ENCODE peak calls at places on chromosomes 1 and 21, in four cellular contexts. One of them, this sample, is unnamed.

GRCh38 chr21:30580132-30580531 is 10.1 kb downstream of the KRTAP22-2 start:
- DNase-seq in naive thymus-derived CD4-positive, alpha-beta T cell: no peak
- DNase-seq in lung: no peak
- DNase-seq in right lobe of liver: no peak
- DNase-seq in this sample: no peak

GRCh38 chr21:25563399-25564116 is 43.7 kb downstream of the MRPL39 start:
- DNase-seq in right lobe of liver: no peak
- DNase-seq in lung: no peak
- DNase-seq in naive thymus-derived CD4-positive, alpha-beta T cell: no peak
- DNase-seq in this sample: peak; percentile 19

GRCh38 chr1:16978589-16979474 is 1.6 kb downstream of the MFAP2 start:
- DNase-seq in lung: no peak
- DNase-seq in naive thymus-derived CD4-positive, alpha-beta T cell: no peak
- DNase-seq in right lobe of liver: no peak
- DNase-seq in this sample: no peak

GRCh38 chr1:58430355-58431335 is 115.9 kb downstream of the OMA1 start:
- DNase-seq in lung: no peak
- DNase-seq in right lobe of liver: no peak
- DNase-seq in naive thymus-derived CD4-positive, alpha-beta T cell: no peak
- DNase-seq in this sample: no peak

GRCh38 chr1:98107256-98107655 is 186.4 kb upstream of the DPYD start:
- DNase-seq in lung: no peak
- DNase-seq in naive thymus-derived CD4-positive, alpha-beta T cell: no peak
- DNase-seq in right lobe of liver: no peak
- DNase-seq in this sample: no peak

GRCh38 chr1:19037659-19038058 is 81.2 kb upstream of the IFFO2 start:
- DNase-seq in right lobe of liver: no peak
- DNase-seq in lung: no peak
- DNase-seq in naive thymus-derived CD4-positive, alpha-beta T cell: no peak
- DNase-seq in this sample: no peak

GRCh38 chr1:202644219-202645096 is 65.8 kb downstream of the SYT2 start:
- DNase-seq in right lobe of liver: no peak
- DNase-seq in lung: no peak
- DNase-seq in naive thymus-derived CD4-positive, alpha-beta T cell: no peak
- DNase-seq in this sample: no peak

GRCh38 chr1:18927654-18928272 is 25.4 kb upstream of the ALDH4A1 start:
- DNase-seq in naive thymus-derived CD4-positive, alpha-beta T cell: peak; percentile 63
- DNase-seq in lung: no peak
- DNase-seq in right lobe of liver: no peak
- DNase-seq in this sample: peak; percentile 33

GRCh38 chr1:109229531-109230127 is 15.9 kb downstream of the SARS1 start:
- DNase-seq in lung: no peak
- DNase-seq in naive thymus-derived CD4-positive, alpha-beta T cell: no peak
- DNase-seq in right lobe of liver: no peak
- DNase-seq in this sample: no peak

GRCh38 chr1:197811769-197812168 is 36.5 kb upstream of the DENND1B start:
- DNase-seq in right lobe of liver: no peak
- DNase-seq in lung: no peak
- DNase-seq in naive thymus-derived CD4-positive, alpha-beta T cell: no peak
- DNase-seq in this sample: no peak

GRCh38 chr21:26041441-26042180 is 129.0 kb downstream of the APP start:
- DNase-seq in lung: no peak
- DNase-seq in naive thymus-derived CD4-positive, alpha-beta T cell: no peak
- DNase-seq in right lobe of liver: no peak
- DNase-seq in this sample: no peak

GRCh38 chr1:188709146-188709545 is 1768.5 kb downstream of the BRINP3 start:
- DNase-seq in right lobe of liver: no peak
- DNase-seq in lung: no peak
- DNase-seq in naive thymus-derived CD4-positive, alpha-beta T cell: no peak
- DNase-seq in this sample: no peak

GRCh38 chr1:202237052-202237451 is 43.5 kb downstream of the LGR6 start:
- DNase-seq in right lobe of liver: peak; percentile 44
- DNase-seq in lung: no peak
- DNase-seq in naive thymus-derived CD4-positive, alpha-beta T cell: no peak
- DNase-seq in this sample: peak; percentile 34

GRCh38 chr1:200478945-200479558 is 69.2 kb upstream of the ZNF281 start:
- DNase-seq in lung: no peak
- DNase-seq in naive thymus-derived CD4-positive, alpha-beta T cell: no peak
- DNase-seq in right lobe of liver: no peak
- DNase-seq in this sample: peak; percentile 66

GRCh38 chr1:87757700-87758099 is 429.0 kb downstream of the LMO4 start:
- DNase-seq in lung: no peak
- DNase-seq in right lobe of liver: no peak
- DNase-seq in naive thymus-derived CD4-positive, alpha-beta T cell: no peak
- DNase-seq in this sample: no peak

GRCh38 chr1:113812661-113813135 is 422 bp upstream of the RSBN1 start:
- DNase-seq in right lobe of liver: no peak
- DNase-seq in naive thymus-derived CD4-positive, alpha-beta T cell: no peak
- DNase-seq in lung: no peak
- DNase-seq in this sample: no peak

GRCh38 chr21:15759469-15759868 is 29.7 kb downstream of the USP25 start:
- DNase-seq in naive thymus-derived CD4-positive, alpha-beta T cell: no peak
- DNase-seq in right lobe of liver: no peak
- DNase-seq in lung: no peak
- DNase-seq in this sample: no peak

GRCh38 chr1:68955424-68955823 is 458.5 kb upstream of the DEPDC1 start:
- DNase-seq in right lobe of liver: no peak
- DNase-seq in naive thymus-derived CD4-positive, alpha-beta T cell: no peak
- DNase-seq in lung: no peak
- DNase-seq in this sample: no peak

GRCh38 chr1:206693029-206693428 is 8.3 kb downstream of the MAPKAPK2 start:
- DNase-seq in right lobe of liver: peak; percentile 78
- DNase-seq in naive thymus-derived CD4-positive, alpha-beta T cell: no peak
- DNase-seq in lung: no peak
- DNase-seq in this sample: no peak

GRCh38 chr1:210394281-210394798 is 65.6 kb downstream of the HHAT start:
- DNase-seq in right lobe of liver: no peak
- DNase-seq in lung: no peak
- DNase-seq in naive thymus-derived CD4-positive, alpha-beta T cell: no peak
- DNase-seq in this sample: peak; percentile 4

DNA sequence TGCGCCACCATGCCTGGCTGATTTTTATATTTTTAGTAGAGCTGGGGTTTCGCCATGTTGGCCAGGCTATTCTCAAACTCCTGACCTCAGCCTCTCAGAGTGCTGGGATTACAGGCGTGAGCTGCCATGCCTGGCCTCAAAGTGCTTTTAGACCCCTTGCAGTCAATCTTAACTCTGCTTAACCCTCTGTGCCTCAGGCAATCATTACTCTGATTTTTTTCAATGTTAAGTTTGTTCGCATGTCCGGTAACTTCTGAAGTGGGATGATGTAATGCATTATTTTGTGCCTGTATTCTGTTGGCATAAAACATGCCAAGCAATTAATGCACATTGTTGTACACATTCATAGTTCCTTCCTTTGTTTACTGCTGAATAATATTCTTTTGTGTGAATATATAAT is 18.6 kb downstream of the SMG7 start:
- DNase-seq in lung: no peak
- DNase-seq in right lobe of liver: no peak
- DNase-seq in naive thymus-derived CD4-positive, alpha-beta T cell: no peak
- DNase-seq in this sample: no peak
- H3K27ac ChIP-seq in lung: no peak overlapping the region
- H3K27ac ChIP-seq in right lobe of liver: no peak overlapping the region
- H3K27ac ChIP-seq in naive thymus-derived CD4-positive, alpha-beta T cell: no peak overlapping the region
- H3K27ac ChIP-seq in this sample: no peak overlapping the region

GRCh38 chr1:94269921-94270320 is 32.5 kb upstream of the ARHGAP29 start:
- DNase-seq in lung: no peak
- DNase-seq in naive thymus-derived CD4-positive, alpha-beta T cell: no peak
- DNase-seq in right lobe of liver: no peak
- DNase-seq in this sample: no peak

GRCh38 chr1:94271373-94271772 is 34.0 kb upstream of the ARHGAP29 start:
- DNase-seq in lung: no peak
- DNase-seq in right lobe of liver: no peak
- DNase-seq in naive thymus-derived CD4-positive, alpha-beta T cell: no peak
- DNase-seq in this sample: no peak

GRCh38 chr1:94272388-94272787 is 35.0 kb upstream of the ARHGAP29 start:
- DNase-seq in lung: no peak
- DNase-seq in naive thymus-derived CD4-positive, alpha-beta T cell: no peak
- DNase-seq in right lobe of liver: no peak
- DNase-seq in this sample: no peak

GRCh38 chr1:94273111-94273510 is 35.7 kb upstream of the ARHGAP29 start:
- DNase-seq in naive thymus-derived CD4-positive, alpha-beta T cell: no peak
- DNase-seq in right lobe of liver: no peak
- DNase-seq in lung: no peak
- DNase-seq in this sample: no peak

GRCh38 chr1:94270801-94271203 is 33.4 kb upstream of the ARHGAP29 start:
- DNase-seq in naive thymus-derived CD4-positive, alpha-beta T cell: no peak
- DNase-seq in right lobe of liver: no peak
- DNase-seq in lung: no peak
- DNase-seq in this sample: no peak
- H3K27ac ChIP-seq in naive thymus-derived CD4-positive, alpha-beta T cell: no peak overlapping the region
- H3K27ac ChIP-seq in right lobe of liver: no peak overlapping the region
- H3K27ac ChIP-seq in lung: no peak overlapping the region
- H3K27ac ChIP-seq in this sample: no peak overlapping the region

DNA sequence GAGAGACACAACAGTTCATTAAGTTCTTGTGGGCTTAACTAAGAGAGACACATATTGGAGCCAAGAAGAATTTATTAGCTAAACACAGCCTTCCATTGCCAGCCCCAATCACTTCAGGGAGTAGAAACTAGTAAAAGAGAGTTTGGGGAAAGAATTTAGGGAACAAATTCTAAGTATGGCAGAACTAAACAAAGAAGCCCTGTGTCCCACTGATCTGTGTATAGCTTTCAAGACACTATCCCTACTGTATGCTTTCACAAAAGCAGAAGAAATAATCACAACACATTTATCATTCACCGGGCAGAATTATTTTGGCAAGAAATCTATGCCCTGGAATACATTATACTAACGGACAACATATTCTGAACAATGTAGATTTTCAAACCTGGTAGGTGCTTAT is 87.2 kb upstream of the KAZN start:
- DNase-seq in right lobe of liver: no peak
- DNase-seq in lung: no peak
- DNase-seq in naive thymus-derived CD4-positive, alpha-beta T cell: no peak
- DNase-seq in this sample: no peak
- H3K27ac ChIP-seq in right lobe of liver: no peak overlapping the region
- H3K27ac ChIP-seq in lung: no peak overlapping the region
- H3K27ac ChIP-seq in naive thymus-derived CD4-positive, alpha-beta T cell: no peak overlapping the region
- H3K27ac ChIP-seq in this sample: no peak overlapping the region

GRCh38 chr1:28456078-28456477 is 49.8 kb upstream of the RCC1 start:
- DNase-seq in naive thymus-derived CD4-positive, alpha-beta T cell: no peak
- DNase-seq in lung: no peak
- DNase-seq in right lobe of liver: no peak
- DNase-seq in this sample: no peak
- H3K27ac ChIP-seq in naive thymus-derived CD4-positive, alpha-beta T cell: no peak overlapping the region
- H3K27ac ChIP-seq in lung: peak overlapping the region; percentile 46
- H3K27ac ChIP-seq in right lobe of liver: no peak overlapping the region
- H3K27ac ChIP-seq in this sample: no peak overlapping the region